ENCODE peak calls at places on chromosomes 1 and 21, in five cellular contexts. One of them, this sample, is unnamed.

GRCh38 chr1:118716775-118717174 is 271.4 kb downstream of the TBX15 start:
- DNase-seq in cardiac muscle cell: peak
- DNase-seq in A549: no peak
- DNase-seq in GM12865: no peak
- DNase-seq in OCI-LY7: no peak
- DNase-seq in this sample: no peak

GRCh38 chr1:5513891-5514515 is 478.2 kb downstream of the NPHP4 start:
- DNase-seq in GM12865: no peak
- DNase-seq in OCI-LY7: no peak
- DNase-seq in A549: no peak
- DNase-seq in cardiac muscle cell: no peak
- DNase-seq in this sample: no peak

GRCh38 chr1:237041795-237042466 is at the start of gene RYR2:
- DNase-seq in OCI-LY7: no peak
- DNase-seq in A549: peak
- DNase-seq in cardiac muscle cell: peak
- DNase-seq in GM12865: no peak
- DNase-seq in this sample: no peak

GRCh38 chr1:236685917-236686814 is at the start of gene ACTN2:
- DNase-seq in GM12865: no peak
- DNase-seq in OCI-LY7: no peak
- DNase-seq in A549: peak
- DNase-seq in cardiac muscle cell: peak
- DNase-seq in this sample: no peak

GRCh38 chr1:98468111-98468717 is 193.3 kb upstream of the SNX7 start:
- DNase-seq in OCI-LY7: peak
- DNase-seq in cardiac muscle cell: peak
- DNase-seq in GM12865: peak
- DNase-seq in A549: peak
- DNase-seq in this sample: peak

GRCh38 chr1:99365121-99365520 is 100.8 kb downstream of the PLPPR4 start:
- DNase-seq in GM12865: no peak
- DNase-seq in A549: no peak
- DNase-seq in cardiac muscle cell: no peak
- DNase-seq in OCI-LY7: no peak
- DNase-seq in this sample: no peak

GRCh38 chr1:226525750-226526149 is 22.8 kb upstream of the STUM start:
- DNase-seq in OCI-LY7: no peak
- DNase-seq in GM12865: no peak
- DNase-seq in A549: no peak
- DNase-seq in cardiac muscle cell: no peak
- DNase-seq in this sample: no peak

GRCh38 chr1:177983824-177984528 is 14.1 kb upstream of the SEC16B start:
- DNase-seq in A549: peak
- DNase-seq in cardiac muscle cell: peak
- DNase-seq in OCI-LY7: no peak
- DNase-seq in GM12865: no peak
- DNase-seq in this sample: peak

GRCh38 chr1:41314376-41314775 is 46.9 kb upstream of the FOXO6 start:
- DNase-seq in cardiac muscle cell: no peak
- DNase-seq in OCI-LY7: no peak
- DNase-seq in GM12865: no peak
- DNase-seq in A549: no peak
- DNase-seq in this sample: no peak

GRCh38 chr1:214966366-214966765 is 116.2 kb upstream of the KCNK2 start:
- DNase-seq in GM12865: no peak
- DNase-seq in A549: no peak
- DNase-seq in OCI-LY7: no peak
- DNase-seq in cardiac muscle cell: peak
- DNase-seq in this sample: no peak

GRCh38 chr1:119531606-119532323 is 24.8 kb downstream of the HSD3B1 start:
- DNase-seq in A549: no peak
- DNase-seq in GM12865: no peak
- DNase-seq in cardiac muscle cell: no peak
- DNase-seq in OCI-LY7: no peak
- DNase-seq in this sample: peak

GRCh38 chr1:22132517-22133235 is 10.2 kb downstream of the WNT4 start:
- DNase-seq in A549: no peak
- DNase-seq in OCI-LY7: no peak
- DNase-seq in GM12865: no peak
- DNase-seq in cardiac muscle cell: no peak
- DNase-seq in this sample: no peak

GRCh38 chr21:46402421-46402820 is 56.3 kb upstream of the DIP2A start:
- DNase-seq in A549: no peak
- DNase-seq in GM12865: no peak
- DNase-seq in OCI-LY7: no peak
- DNase-seq in cardiac muscle cell: no peak
- DNase-seq in this sample: no peak
- TF ChIP-seq CTCF in A549: no peak
- TF ChIP-seq CTCF in GM12865: no peak
- TF ChIP-seq CTCF in OCI-LY7: peak
- TF ChIP-seq CTCF in cardiac muscle cell: no peak
- TF ChIP-seq CTCF in this sample: no peak

GRCh38 chr1:39890267-39890666 is 7.0 kb upstream of the TRIT1 start:
- DNase-seq in OCI-LY7: no peak
- DNase-seq in cardiac muscle cell: no peak
- DNase-seq in GM12865: no peak
- DNase-seq in A549: no peak
- DNase-seq in this sample: no peak

GRCh38 chr1:39895096-39895495 is 6.6 kb downstream of the MYCL start:
- DNase-seq in GM12865: no peak
- DNase-seq in cardiac muscle cell: peak
- DNase-seq in OCI-LY7: no peak
- DNase-seq in A549: no peak
- DNase-seq in this sample: no peak

GRCh38 chr1:39895731-39896480 is 5.8 kb downstream of the MYCL start:
- DNase-seq in cardiac muscle cell: no peak
- DNase-seq in A549: no peak
- DNase-seq in GM12865: no peak
- DNase-seq in OCI-LY7: no peak
- DNase-seq in this sample: no peak

GRCh38 chr1:39890880-39891279 is 7.6 kb upstream of the TRIT1 start:
- DNase-seq in OCI-LY7: no peak
- DNase-seq in GM12865: no peak
- DNase-seq in A549: no peak
- DNase-seq in cardiac muscle cell: no peak
- DNase-seq in this sample: no peak

DNA sequence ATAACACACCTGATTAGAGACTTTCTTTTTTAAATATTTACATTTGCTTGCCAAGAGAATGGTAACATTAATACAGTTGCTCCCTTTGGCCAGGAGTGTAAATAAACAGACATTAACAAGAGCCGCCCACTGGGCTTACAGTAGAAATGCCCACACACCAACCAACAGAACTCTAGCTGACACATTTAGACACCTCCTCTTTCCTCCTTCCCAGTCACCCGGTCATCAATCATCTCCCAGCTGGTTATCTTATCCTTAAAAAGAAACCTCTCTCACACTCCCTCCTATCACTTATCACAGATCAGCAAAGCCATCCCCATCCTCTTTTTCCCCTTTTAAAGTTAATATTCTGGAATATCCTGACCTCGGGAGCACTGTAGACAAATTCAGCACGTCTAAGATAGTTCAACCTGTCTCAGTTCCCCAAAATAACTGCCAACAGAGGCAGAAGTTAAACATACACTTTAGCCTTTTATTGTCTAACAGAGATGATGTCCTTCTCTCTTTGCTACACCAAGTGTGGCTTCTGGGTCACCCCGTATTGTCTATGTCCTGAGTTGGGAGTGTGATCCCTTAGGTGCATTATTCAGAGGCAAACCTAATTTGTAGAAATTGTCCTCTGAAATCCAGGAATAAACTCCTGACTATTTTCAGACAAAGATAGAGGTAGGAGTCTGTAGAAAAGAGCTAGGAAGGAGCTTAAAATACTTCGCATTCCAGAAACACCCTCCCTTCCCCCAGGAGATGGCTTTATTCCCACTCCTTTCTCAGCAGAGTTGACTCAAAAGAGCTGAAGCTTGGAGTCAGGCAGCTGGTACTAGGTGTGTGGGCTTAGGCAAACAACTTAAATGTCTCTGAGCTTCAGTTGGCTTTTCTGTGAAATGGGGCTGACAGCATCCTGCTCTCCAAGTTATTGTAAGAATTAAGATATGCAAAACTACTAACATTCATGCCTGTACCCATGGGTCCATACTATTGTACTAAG is 8.8 kb downstream of the MYCL start:
- DNase-seq in A549: peak
- DNase-seq in OCI-LY7: no peak
- DNase-seq in cardiac muscle cell: peak
- DNase-seq in GM12865: no peak
- DNase-seq in this sample: peak
- H3K4me3 ChIP-seq in A549: peak
- H3K4me3 ChIP-seq in OCI-LY7: no peak
- H3K4me3 ChIP-seq in cardiac muscle cell: no peak
- H3K4me3 ChIP-seq in GM12865: no peak
- H3K4me3 ChIP-seq in this sample: no peak

GRCh38 chr1:181135815-181136737 is 47.6 kb downstream of the IER5 start:
- DNase-seq in cardiac muscle cell: no peak
- DNase-seq in GM12865: no peak
- DNase-seq in OCI-LY7: no peak
- DNase-seq in A549: peak
- DNase-seq in this sample: peak

GRCh38 chr1:181134543-181135461 is 46.3 kb downstream of the IER5 start:
- DNase-seq in cardiac muscle cell: no peak
- DNase-seq in A549: peak
- DNase-seq in GM12865: peak
- DNase-seq in OCI-LY7: peak
- DNase-seq in this sample: peak

GRCh38 chr1:181136738-181137122 is 48.2 kb downstream of the IER5 start:
- DNase-seq in OCI-LY7: no peak
- DNase-seq in cardiac muscle cell: no peak
- DNase-seq in A549: no peak
- DNase-seq in GM12865: no peak
- DNase-seq in this sample: no peak

GRCh38 chr1:181133969-181134418 is 45.5 kb downstream of the IER5 start:
- DNase-seq in OCI-LY7: no peak
- DNase-seq in A549: no peak
- DNase-seq in cardiac muscle cell: no peak
- DNase-seq in GM12865: no peak
- DNase-seq in this sample: no peak

DNA sequence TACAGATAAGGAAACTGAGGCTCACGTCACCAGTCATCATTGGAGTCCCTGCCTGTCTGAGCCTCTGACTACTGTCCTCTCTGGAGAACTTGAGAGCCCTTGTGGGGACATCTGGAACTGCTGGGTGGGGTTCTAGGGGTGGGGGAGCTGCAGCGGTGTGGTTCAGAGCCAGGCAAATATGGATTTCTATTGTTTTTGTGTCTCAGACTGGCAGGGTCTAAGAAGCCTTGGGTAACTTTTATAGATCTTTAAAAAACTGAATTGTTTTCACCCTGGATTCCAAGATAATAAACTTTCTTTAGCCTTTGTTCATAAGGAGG is 46.9 kb downstream of the IER5 start:
- DNase-seq in A549: peak
- DNase-seq in cardiac muscle cell: no peak
- DNase-seq in OCI-LY7: peak
- DNase-seq in GM12865: peak
- DNase-seq in this sample: no peak
- TF ChIP-seq CTCF in A549: peak
- TF ChIP-seq CTCF in cardiac muscle cell: peak
- TF ChIP-seq CTCF in OCI-LY7: peak
- TF ChIP-seq CTCF in GM12865: peak
- TF ChIP-seq CTCF in this sample: peak

GRCh38 chr21:44052830-44053226 is 40.7 kb downstream of the TRAPPC10 start:
- DNase-seq in GM12865: no peak
- DNase-seq in cardiac muscle cell: no peak
- DNase-seq in A549: no peak
- DNase-seq in OCI-LY7: no peak
- DNase-seq in this sample: no peak

GRCh38 chr21:44053567-44053966 is 41.5 kb downstream of the TRAPPC10 start:
- DNase-seq in OCI-LY7: no peak
- DNase-seq in cardiac muscle cell: no peak
- DNase-seq in GM12865: no peak
- DNase-seq in A549: no peak
- DNase-seq in this sample: no peak

GRCh38 chr21:44051462-44051941 is 39.4 kb downstream of the TRAPPC10 start:
- DNase-seq in A549: no peak
- DNase-seq in OCI-LY7: no peak
- DNase-seq in GM12865: no peak
- DNase-seq in cardiac muscle cell: no peak
- DNase-seq in this sample: no peak

GRCh38 chr21:44050276-44050675 is 38.2 kb downstream of the TRAPPC10 start:
- DNase-seq in GM12865: no peak
- DNase-seq in cardiac muscle cell: no peak
- DNase-seq in A549: no peak
- DNase-seq in OCI-LY7: no peak
- DNase-seq in this sample: no peak

GRCh38 chr21:44052071-44052829 is 40.1 kb downstream of the TRAPPC10 start:
- DNase-seq in OCI-LY7: no peak
- DNase-seq in A549: no peak
- DNase-seq in GM12865: no peak
- DNase-seq in cardiac muscle cell: no peak
- DNase-seq in this sample: no peak
- H3K4me3 ChIP-seq in OCI-LY7: no peak
- H3K4me3 ChIP-seq in A549: no peak
- H3K4me3 ChIP-seq in GM12865: no peak
- H3K4me3 ChIP-seq in cardiac muscle cell: no peak
- H3K4me3 ChIP-seq in this sample: no peak

GRCh38 chr1:30382496-30382895 is 340.9 kb downstream of the MATN1 start:
- DNase-seq in OCI-LY7: no peak
- DNase-seq in A549: no peak
- DNase-seq in cardiac muscle cell: no peak
- DNase-seq in GM12865: no peak
- DNase-seq in this sample: no peak
- TF ChIP-seq CTCF in OCI-LY7: no peak
- TF ChIP-seq CTCF in A549: no peak
- TF ChIP-seq CTCF in cardiac muscle cell: no peak
- TF ChIP-seq CTCF in GM12865: no peak
- TF ChIP-seq CTCF in this sample: no peak

GRCh38 chr1:26693557-26694184 is 2.1 kb upstream of the ARID1A start:
- DNase-seq in OCI-LY7: peak
- DNase-seq in cardiac muscle cell: no peak
- DNase-seq in A549: no peak
- DNase-seq in GM12865: peak
- DNase-seq in this sample: no peak
- H3K4me3 ChIP-seq in OCI-LY7: peak
- H3K4me3 ChIP-seq in cardiac muscle cell: peak
- H3K4me3 ChIP-seq in A549: peak
- H3K4me3 ChIP-seq in GM12865: peak
- H3K4me3 ChIP-seq in this sample: peak

GRCh38 chr1:160074865-160075264 is 4.9 kb upstream of the KCNJ10 start:
- DNase-seq in A549: no peak
- DNase-seq in OCI-LY7: no peak
- DNase-seq in GM12865: no peak
- DNase-seq in cardiac muscle cell: no peak
- DNase-seq in this sample: no peak

GRCh38 chr1:160076295-160076694 is 5.0 kb upstream of the KCNJ9 start:
- DNase-seq in A549: no peak
- DNase-seq in GM12865: no peak
- DNase-seq in cardiac muscle cell: no peak
- DNase-seq in OCI-LY7: no peak
- DNase-seq in this sample: no peak

GRCh38 chr1:160079448-160079847 is 1.9 kb upstream of the KCNJ9 start:
- DNase-seq in OCI-LY7: no peak
- DNase-seq in A549: no peak
- DNase-seq in GM12865: no peak
- DNase-seq in cardiac muscle cell: no peak
- DNase-seq in this sample: no peak

GRCh38 chr1:160078392-160079195 is 2.7 kb upstream of the KCNJ9 start:
- DNase-seq in GM12865: peak
- DNase-seq in OCI-LY7: peak
- DNase-seq in A549: peak
- DNase-seq in cardiac muscle cell: peak
- DNase-seq in this sample: no peak

GRCh38 chr1:160077496-160077895 is 3.8 kb upstream of the KCNJ9 start:
- DNase-seq in GM12865: no peak
- DNase-seq in A549: no peak
- DNase-seq in cardiac muscle cell: no peak
- DNase-seq in OCI-LY7: no peak
- DNase-seq in this sample: no peak
- TF ChIP-seq CTCF in GM12865: no peak
- TF ChIP-seq CTCF in A549: no peak
- TF ChIP-seq CTCF in cardiac muscle cell: no peak
- TF ChIP-seq CTCF in OCI-LY7: no peak
- TF ChIP-seq CTCF in this sample: no peak

This sample was measured in AG04449.